ENCODE peak calls at places on chromosomes 4 and X, in six cellular contexts. K is Caco-2, F is HCT116, S is OCI-LY7, B is Peyer's patch, H is H9. Z is an unnamed sample. For H3K9me3 and H3K4me1, the result is how much of the 10 kb centered on the place peaks cover.

GRCh38 chrX:7218321-7219152 is 70.6 kb upstream of the PUDP start:
- DNase-seq in K (peak), F (no peak), S (peak), B (no peak), H (no peak), Z (peak)

GRCh38 chr4:128516568-128516967 is 229.0 kb upstream of the PGRMC2 start:
- DNase-seq in K (no peak), F (no peak), S (no peak), B (no peak), H (no peak), Z (no peak)

GRCh38 chr4:184475096-184475461 is 729 bp upstream of the IRF2 start:
- DNase-seq in K (peak), F (no peak), S (peak), B (peak), H (peak), Z (peak)

GRCh38 chr4:70994069-70994366 is 569 bp downstream of the DCK start:
- DNase-seq in K (no peak), F (no peak), S (no peak), B (no peak), H (no peak), Z (no peak)

GRCh38 chrX:152845618-152846240 is 14.9 kb downstream of the NSDHL start:
- DNase-seq in K (no peak), F (no peak), S (no peak), B (no peak), H (no peak), Z (no peak)

GRCh38 chr4:103845075-103845474 is 125.3 kb upstream of the TACR3 start:
- DNase-seq in K (no peak), F (no peak), S (no peak), B (no peak), H (no peak), Z (no peak)

GRCh38 chrX:12954981-12955380 is 19.9 kb upstream of the TMSB4X start:
- DNase-seq in K (no peak), F (no peak), S (peak), B (no peak), H (no peak), Z (no peak)

GRCh38 chr4:142356797-142357196 is 489.3 kb downstream of the INPP4B start:
- DNase-seq in K (no peak), F (no peak), S (no peak), B (no peak), H (no peak), Z (no peak)

GRCh38 chr4:6071191-6071958 is 53.1 kb upstream of the C4orf50 start:
- DNase-seq in K (no peak), F (no peak), S (no peak), B (no peak), H (peak), Z (no peak)

GRCh38 chrX:39195156-39195555 is 393.9 kb downstream of the MID1IP1 start:
- DNase-seq in K (no peak), F (no peak), S (no peak), B (no peak), H (peak), Z (no peak)

GRCh38 chr4:78565971-78566372 is 14.4 kb downstream of the ANXA3 start:
- DNase-seq in K (peak), F (peak), S (no peak), B (no peak), H (no peak), Z (peak)

GRCh38 chrX:102765794-102766193 is 45.3 kb downstream of the GPRASP3 start:
- DNase-seq in K (no peak), F (no peak), S (no peak), B (no peak), H (no peak), Z (no peak)

GRCh38 chr4:156888762-156889161 is 82.8 kb downstream of the PDGFC start:
- DNase-seq in K (no peak), F (no peak), S (no peak), B (no peak), H (no peak), Z (no peak)

GRCh38 chrX:40267334-40268118 is 169.8 kb upstream of the BCOR start:
- DNase-seq in K (no peak), F (no peak), S (peak), B (no peak), H (no peak), Z (no peak)

GRCh38 chr4:152454398-152455011 is 81.4 kb downstream of the FBXW7 start:
- DNase-seq in K (no peak), F (no peak), S (peak), B (no peak), H (no peak), Z (peak)

GRCh38 chr4:151862766-151863165 is 102.0 kb upstream of the GATB start:
- DNase-seq in K (no peak), F (no peak), S (no peak), B (no peak), H (no peak), Z (no peak)

GRCh38 chr4:161256716-161257115 is 907.1 kb downstream of the FSTL5 start:
- DNase-seq in K (no peak), F (peak), S (no peak), B (no peak), H (no peak), Z (peak)

GRCh38 chrX:135087867-135088266 is 32.5 kb downstream of the ETDB start:
- DNase-seq in K (no peak), F (no peak), S (no peak), B (no peak), H (no peak), Z (no peak)

GRCh38 chr4:171785392-171785791 is 27.8 kb upstream of the GALNTL6 start:
- DNase-seq in K (no peak), F (no peak), S (no peak), B (no peak), H (no peak), Z (no peak)

GRCh38 chr4:73869130-73870055 is at the start of gene CXCL1:
- DNase-seq in K (peak), F (no peak), S (no peak), B (peak), H (peak), Z (no peak)

GRCh38 chrX:149650162-149650561 is 18.6 kb upstream of the TMEM185A start:
- DNase-seq in K (no peak), F (no peak), S (no peak), B (no peak), H (no peak), Z (no peak)

GRCh38 chrX:35842657-35843056 is 44.5 kb downstream of the MAGEB16 start:
- DNase-seq in K (no peak), F (no peak), S (no peak), B (no peak), H (no peak), Z (no peak)

GRCh38 chr4:28369504-28369903 is 1508.9 kb downstream of the STIM2 start:
- DNase-seq in K (no peak), F (no peak), S (no peak), B (no peak), H (no peak), Z (no peak)

GRCh38 chrX:129450123-129450522 is 73.2 kb downstream of the SMARCA1 start:
- DNase-seq in K (no peak), F (no peak), S (no peak), B (no peak), H (no peak), Z (no peak)

GRCh38 chr4:183876268-183876934 is 28.7 kb upstream of the STOX2 start:
- DNase-seq in K (no peak), F (no peak), S (no peak), B (no peak), H (no peak), Z (no peak)

GRCh38 chrX:48974574-48974973 is 2.9 kb upstream of the KCND1 start:
- DNase-seq in K (no peak), F (no peak), S (no peak), B (no peak), H (no peak), Z (no peak)

GRCh38 chr4:139481465-139481864 is 27.5 kb downstream of the RAB33B start:
- DNase-seq in K (no peak), F (no peak), S (no peak), B (no peak), H (no peak), Z (no peak)

GRCh38 chrX:389021-389441 is 2.3 kb upstream of the PPP2R3B start:
- DNase-seq in K (no peak), F (no peak), S (no peak), B (no peak), H (no peak), Z (no peak)

GRCh38 chrX:103360092-103360491 is 3.8 kb downstream of the TCEAL9 start:
- DNase-seq in K (no peak), F (no peak), S (no peak), B (no peak), H (no peak), Z (no peak)

GRCh38 chr4:117700111-117700892 is 334.0 kb upstream of the NDST3 start:
- DNase-seq in K (no peak), F (peak), S (peak), B (no peak), H (no peak), Z (no peak)

GRCh38 chr4:30789219-30789671 is 69.1 kb downstream of the PCDH7 start:
- DNase-seq in K (peak), F (peak), S (no peak), B (no peak), H (no peak), Z (no peak)

GRCh38 chr4:137819964-137820383 is 287.7 kb upstream of the PCDH18 start:
- DNase-seq in K (peak), F (peak), S (peak), B (no peak), H (peak), Z (peak)

GRCh38 chrX:45622042-45622423 is 421.4 kb upstream of the DIPK2B start:
- DNase-seq in K (no peak), F (no peak), S (no peak), B (no peak), H (no peak), Z (no peak)

GRCh38 chr4:144562019-144562740 is 83.8 kb upstream of the HHIP start:
- DNase-seq in K (no peak), F (no peak), S (no peak), B (no peak), H (peak), Z (no peak)

GRCh38 chr4:122536001-122536400 is 79.5 kb upstream of the IL2 start:
- DNase-seq in K (no peak), F (no peak), S (no peak), B (no peak), H (no peak), Z (no peak)

GRCh38 chrX:143683486-143683885 is 37.1 kb downstream of the SPANXN2 start:
- DNase-seq in K (no peak), F (no peak), S (no peak), B (no peak), H (no peak), Z (no peak)
- H3K9me3 ChIP-seq in K (under half), F (under half), S (under half), B (under half), H (under half), Z (under half)

DNA sequence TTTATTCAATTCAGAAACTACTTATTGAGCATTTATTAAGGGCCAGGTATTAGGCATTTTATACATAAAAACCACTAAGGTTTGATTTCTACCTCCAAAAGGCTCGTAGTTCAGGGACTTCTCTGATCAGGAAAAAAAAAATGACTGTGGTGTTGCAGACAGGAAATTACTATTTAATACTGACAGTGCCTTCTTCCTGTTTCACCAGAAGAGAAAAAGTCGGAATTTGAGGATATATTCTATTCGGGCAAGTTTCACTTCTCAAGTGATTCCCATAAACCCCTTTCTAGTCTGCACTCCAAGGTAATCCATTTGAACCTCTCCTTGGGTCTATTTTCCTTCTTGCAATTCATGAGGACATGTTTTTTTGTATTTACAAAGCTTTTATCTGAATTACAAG is 15.3 kb upstream of the TASL start:
- DNase-seq in K (no peak), F (no peak), S (no peak), B (no peak), H (no peak), Z (no peak)
- H3K4me1 ChIP-seq in K (under half), F (under half), S (under half), B (under half), H (under half), Z (under half)

GRCh38 chrX:155535866-155536265 is 76.9 kb downstream of the TMLHE start:
- DNase-seq in K (no peak), F (no peak), S (no peak), B (no peak), H (no peak), Z (no peak)

GRCh38 chrX:155534800-155535199 is 76.4 kb upstream of the F8A3 start:
- DNase-seq in K (no peak), F (no peak), S (no peak), B (no peak), H (no peak), Z (no peak)
- H3K9me3 ChIP-seq in K (under half), F (under half), S (under half), B (under half), H (under half), Z (under half)

GRCh38 chr4:10114607-10115006 is 2.0 kb downstream of the WDR1 start:
- DNase-seq in K (no peak), F (no peak), S (no peak), B (no peak), H (no peak), Z (no peak)

GRCh38 chr4:10117424-10118354 is 1.1 kb upstream of the WDR1 start:
- DNase-seq in K (no peak), F (no peak), S (peak), B (peak), H (no peak), Z (peak)

GRCh38 chr4:10115271-10115656 is 1.3 kb downstream of the WDR1 start:
- DNase-seq in K (no peak), F (no peak), S (no peak), B (peak), H (no peak), Z (no peak)

GRCh38 chr4:10116625-10117423 is at the start of gene WDR1:
- DNase-seq in K (peak), F (peak), S (peak), B (peak), H (peak), Z (peak)

DNA sequence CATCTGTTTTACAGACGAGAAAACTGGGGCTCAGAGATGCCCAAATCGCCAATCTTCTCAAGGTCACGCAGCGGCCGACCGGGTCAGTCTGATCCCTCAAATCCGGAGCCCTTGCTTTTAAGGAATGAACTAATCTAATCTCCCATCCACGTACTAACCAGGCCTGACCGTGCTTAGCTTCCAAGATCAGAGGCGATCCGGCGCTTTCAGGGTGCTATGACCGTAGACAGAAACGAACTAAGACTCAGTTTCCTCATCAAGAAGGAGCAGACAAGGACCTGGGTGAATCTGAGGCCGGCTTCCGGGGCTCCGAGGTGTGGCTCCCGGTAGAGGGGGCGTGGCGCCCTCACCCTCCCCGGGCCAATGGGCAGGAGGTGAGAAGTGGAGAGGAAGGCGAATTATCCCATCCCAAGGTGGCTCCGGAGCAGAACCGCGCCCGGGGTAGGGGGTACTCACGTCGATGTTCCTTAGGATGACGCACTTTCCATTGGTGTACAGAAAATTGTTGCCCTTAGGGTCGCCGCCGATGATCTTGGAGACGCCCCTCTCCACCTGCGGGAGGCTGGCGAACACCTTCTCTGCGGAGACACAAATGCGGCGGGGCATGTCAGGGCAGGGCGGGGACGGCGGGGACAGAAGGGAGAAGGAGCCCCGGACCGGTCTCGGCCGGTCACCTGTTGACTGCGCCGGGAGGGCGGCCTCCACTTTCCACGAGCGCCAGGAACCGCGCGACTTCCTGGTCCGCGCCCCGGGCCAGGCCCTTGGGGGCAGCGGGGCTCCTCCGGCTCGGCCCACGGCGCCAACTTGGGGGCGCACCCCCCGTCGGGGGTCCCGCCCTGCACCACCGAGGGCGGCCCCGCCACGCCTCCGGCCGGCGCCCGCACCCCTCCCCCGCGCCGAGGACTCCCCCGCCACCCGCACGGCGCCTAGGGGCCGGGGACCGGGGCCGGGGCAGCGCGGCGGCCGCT is 658 bp downstream of the WDR1 start:
- DNase-seq in K (peak), F (peak), S (peak), B (peak), H (peak), Z (peak)
- H3K4me1 ChIP-seq in K (under half), F (under half), S (under half), B (under half), H (under half), Z (under half)

GRCh38 chr4:19940861-19941260 is 310.8 kb upstream of the SLIT2 start:
- DNase-seq in K (no peak), F (no peak), S (no peak), B (no peak), H (no peak), Z (no peak)
- H3K9me3 ChIP-seq in K (under half), F (under half), S (under half), B (under half), H (under half), Z (under half)

GRCh38 chr4:1369091-1369450 is 22.1 kb downstream of the UVSSA start:
- DNase-seq in K (peak), F (no peak), S (no peak), B (peak), H (no peak), Z (no peak)
- H3K4me1 ChIP-seq in K (under half), F (under half), S (under half), B (under half), H (under half), Z (under half)